ENCODE peak calls at places on chromosome 11, in nine cellular contexts. K, Q, X, D, W, U, T, S and Y are unnamed samples.

GRCh38 chr11:122563761-122564160 is 91.8 kb upstream of the UBASH3B start:
- DNase-seq in K (no peak), Q (no peak), X (no peak), D (no peak), W (no peak), U (no peak), T (no peak), S (no peak), Y (no peak)

GRCh38 chr11:116287866-116288265 is 484.9 kb downstream of the BUD13 start:
- DNase-seq in K (no peak), Q (no peak), X (no peak), D (no peak), W (no peak), U (no peak), T (no peak), S (no peak), Y (no peak)

GRCh38 chr11:84384637-84385227 is 1098.6 kb upstream of the CCDC90B start:
- DNase-seq in K (peak; percentile 63), Q (peak; percentile 77), X (no peak), D (peak; percentile 34), W (peak; percentile 22), U (peak; percentile 20), T (no peak), S (peak; percentile 37), Y (peak; percentile 6)

GRCh38 chr11:95108159-95108611 is 18.5 kb downstream of the ENDOD1 start:
- DNase-seq in K (peak; percentile 21), Q (peak; percentile 63), X (no peak), D (peak; percentile 34), W (peak; percentile 84), U (no peak), T (no peak), S (no peak), Y (no peak)

GRCh38 chr11:121329786-121330395 is 37.3 kb downstream of the SC5D start:
- DNase-seq in K (no peak), Q (no peak), X (no peak), D (no peak), W (no peak), U (no peak), T (no peak), S (no peak), Y (no peak)

GRCh38 chr11:134585666-134586285 is 173.7 kb upstream of the B3GAT1 start:
- DNase-seq in K (no peak), Q (no peak), X (no peak), D (no peak), W (no peak), U (no peak), T (no peak), S (no peak), Y (no peak)

GRCh38 chr11:116697011-116697410 is 75.8 kb downstream of the BUD13 start:
- DNase-seq in K (no peak), Q (no peak), X (no peak), D (no peak), W (no peak), U (no peak), T (no peak), S (no peak), Y (no peak)

GRCh38 chr11:12184696-12185095 is 74.3 kb downstream of the MICAL2 start:
- DNase-seq in K (peak; percentile 33), Q (no peak), X (no peak), D (peak; percentile 54), W (no peak), U (no peak), T (no peak), S (no peak), Y (no peak)

GRCh38 chr11:45089251-45089650 is 57.2 kb upstream of the PRDM11 start:
- DNase-seq in K (peak; percentile 93), Q (peak; percentile 99), X (no peak), D (peak; percentile 93), W (peak; percentile 99), U (no peak), T (no peak), S (peak; percentile 44), Y (no peak)

GRCh38 chr11:19432370-19433163 is 191.8 kb upstream of the E2F8 start:
- DNase-seq in K (peak; percentile 74), Q (peak; percentile 95), X (no peak), D (peak; percentile 94), W (peak; percentile 93), U (peak; percentile 27), T (peak; percentile 18), S (peak; percentile 7), Y (peak; percentile 53)

GRCh38 chr11:77179681-77180080 is 51.6 kb downstream of the MYO7A start:
- DNase-seq in K (no peak), Q (no peak), X (no peak), D (no peak), W (no peak), U (no peak), T (no peak), S (no peak), Y (no peak)